ENCODE peak calls at places on chromosome 13, in five cellular contexts. One of them, this sample, is unnamed.

GRCh38 chr13:103282571-103283450 is 216.6 kb upstream of the SLC10A2 start:
- DNase-seq in lung microvascular endothelial cell: no peak
- DNase-seq in activated CD8-positive, alpha-beta memory T cell treated with anti-CD3 and anti-CD28 coated beads for 1 hour: no peak
- DNase-seq in AG09319: no peak
- DNase-seq in NCI-H226: peak
- DNase-seq in this sample: no peak

GRCh38 chr13:61029064-61029463 is 386.6 kb downstream of the PCDH20 start:
- DNase-seq in lung microvascular endothelial cell: no peak
- DNase-seq in activated CD8-positive, alpha-beta memory T cell treated with anti-CD3 and anti-CD28 coated beads for 1 hour: no peak
- DNase-seq in AG09319: no peak
- DNase-seq in NCI-H226: no peak
- DNase-seq in this sample: no peak

GRCh38 chr13:27918041-27918917 is 1.5 kb upstream of the PDX1 start:
- DNase-seq in lung microvascular endothelial cell: no peak
- DNase-seq in activated CD8-positive, alpha-beta memory T cell treated with anti-CD3 and anti-CD28 coated beads for 1 hour: no peak
- DNase-seq in AG09319: no peak
- DNase-seq in NCI-H226: no peak
- DNase-seq in this sample: no peak

GRCh38 chr13:20274466-20274865 is 42.3 kb upstream of the GJB6 start:
- DNase-seq in lung microvascular endothelial cell: no peak
- DNase-seq in activated CD8-positive, alpha-beta memory T cell treated with anti-CD3 and anti-CD28 coated beads for 1 hour: no peak
- DNase-seq in AG09319: no peak
- DNase-seq in NCI-H226: no peak
- DNase-seq in this sample: no peak

GRCh38 chr13:40283666-40284065 is 382.8 kb downstream of the FOXO1 start:
- DNase-seq in lung microvascular endothelial cell: no peak
- DNase-seq in activated CD8-positive, alpha-beta memory T cell treated with anti-CD3 and anti-CD28 coated beads for 1 hour: no peak
- DNase-seq in AG09319: no peak
- DNase-seq in NCI-H226: peak
- DNase-seq in this sample: no peak

GRCh38 chr13:50130686-50131051 is 115.4 kb downstream of the KCNRG start:
- DNase-seq in lung microvascular endothelial cell: peak
- DNase-seq in activated CD8-positive, alpha-beta memory T cell treated with anti-CD3 and anti-CD28 coated beads for 1 hour: no peak
- DNase-seq in AG09319: no peak
- DNase-seq in NCI-H226: no peak
- DNase-seq in this sample: peak

GRCh38 chr13:98406475-98406874 is 170.4 kb downstream of the STK24 start:
- DNase-seq in lung microvascular endothelial cell: no peak
- DNase-seq in activated CD8-positive, alpha-beta memory T cell treated with anti-CD3 and anti-CD28 coated beads for 1 hour: no peak
- DNase-seq in AG09319: no peak
- DNase-seq in NCI-H226: no peak
- DNase-seq in this sample: no peak

GRCh38 chr13:59906413-59907027 is 257.2 kb downstream of the DIAPH3 start:
- DNase-seq in lung microvascular endothelial cell: peak
- DNase-seq in activated CD8-positive, alpha-beta memory T cell treated with anti-CD3 and anti-CD28 coated beads for 1 hour: no peak
- DNase-seq in AG09319: no peak
- DNase-seq in NCI-H226: no peak
- DNase-seq in this sample: no peak

GRCh38 chr13:79190932-79191331 is 215.1 kb downstream of the RBM26 start:
- DNase-seq in lung microvascular endothelial cell: no peak
- DNase-seq in activated CD8-positive, alpha-beta memory T cell treated with anti-CD3 and anti-CD28 coated beads for 1 hour: no peak
- DNase-seq in AG09319: no peak
- DNase-seq in NCI-H226: no peak
- DNase-seq in this sample: no peak

GRCh38 chr13:20828540-20829364 is 55.0 kb upstream of the EEF1AKMT1 start:
- DNase-seq in lung microvascular endothelial cell: peak
- DNase-seq in activated CD8-positive, alpha-beta memory T cell treated with anti-CD3 and anti-CD28 coated beads for 1 hour: no peak
- DNase-seq in AG09319: peak
- DNase-seq in NCI-H226: peak
- DNase-seq in this sample: no peak

GRCh38 chr13:49311816-49312215 is 64.1 kb downstream of the CDADC1 start:
- DNase-seq in lung microvascular endothelial cell: no peak
- DNase-seq in activated CD8-positive, alpha-beta memory T cell treated with anti-CD3 and anti-CD28 coated beads for 1 hour: no peak
- DNase-seq in AG09319: no peak
- DNase-seq in NCI-H226: no peak
- DNase-seq in this sample: no peak

GRCh38 chr13:28744091-28744536 is 25.3 kb upstream of the SLC46A3 start:
- DNase-seq in lung microvascular endothelial cell: peak
- DNase-seq in activated CD8-positive, alpha-beta memory T cell treated with anti-CD3 and anti-CD28 coated beads for 1 hour: no peak
- DNase-seq in AG09319: no peak
- DNase-seq in NCI-H226: no peak
- DNase-seq in this sample: no peak

GRCh38 chr13:61777902-61778301 is 362.3 kb upstream of the PCDH20 start:
- DNase-seq in lung microvascular endothelial cell: no peak
- DNase-seq in activated CD8-positive, alpha-beta memory T cell treated with anti-CD3 and anti-CD28 coated beads for 1 hour: no peak
- DNase-seq in AG09319: no peak
- DNase-seq in NCI-H226: no peak
- DNase-seq in this sample: no peak

GRCh38 chr13:50596776-50597203 is 246.7 kb downstream of the DLEU7 start:
- DNase-seq in lung microvascular endothelial cell: no peak
- DNase-seq in activated CD8-positive, alpha-beta memory T cell treated with anti-CD3 and anti-CD28 coated beads for 1 hour: no peak
- DNase-seq in AG09319: no peak
- DNase-seq in NCI-H226: no peak
- DNase-seq in this sample: no peak

GRCh38 chr13:43232144-43232840 is 208.9 kb downstream of the DNAJC15 start:
- DNase-seq in lung microvascular endothelial cell: no peak
- DNase-seq in activated CD8-positive, alpha-beta memory T cell treated with anti-CD3 and anti-CD28 coated beads for 1 hour: no peak
- DNase-seq in AG09319: no peak
- DNase-seq in NCI-H226: no peak
- DNase-seq in this sample: no peak

GRCh38 chr13:46168341-46168740 is 13.6 kb downstream of the LCP1 start:
- DNase-seq in lung microvascular endothelial cell: no peak
- DNase-seq in activated CD8-positive, alpha-beta memory T cell treated with anti-CD3 and anti-CD28 coated beads for 1 hour: no peak
- DNase-seq in AG09319: no peak
- DNase-seq in NCI-H226: no peak
- DNase-seq in this sample: peak

GRCh38 chr13:77863037-77863630 is 55.5 kb downstream of the EDNRB start:
- DNase-seq in lung microvascular endothelial cell: peak
- DNase-seq in activated CD8-positive, alpha-beta memory T cell treated with anti-CD3 and anti-CD28 coated beads for 1 hour: no peak
- DNase-seq in AG09319: no peak
- DNase-seq in NCI-H226: no peak
- DNase-seq in this sample: no peak

GRCh38 chr13:63124863-63125262 is 1709.2 kb upstream of the PCDH20 start:
- DNase-seq in lung microvascular endothelial cell: peak
- DNase-seq in activated CD8-positive, alpha-beta memory T cell treated with anti-CD3 and anti-CD28 coated beads for 1 hour: no peak
- DNase-seq in AG09319: no peak
- DNase-seq in NCI-H226: no peak
- DNase-seq in this sample: no peak

GRCh38 chr13:47463726-47464125 is 537.3 kb downstream of the SUCLA2 start:
- DNase-seq in lung microvascular endothelial cell: no peak
- DNase-seq in activated CD8-positive, alpha-beta memory T cell treated with anti-CD3 and anti-CD28 coated beads for 1 hour: no peak
- DNase-seq in AG09319: no peak
- DNase-seq in NCI-H226: no peak
- DNase-seq in this sample: no peak

GRCh38 chr13:33633701-33634525 is 184.0 kb upstream of the RFC3 start:
- DNase-seq in lung microvascular endothelial cell: no peak
- DNase-seq in activated CD8-positive, alpha-beta memory T cell treated with anti-CD3 and anti-CD28 coated beads for 1 hour: no peak
- DNase-seq in AG09319: no peak
- DNase-seq in NCI-H226: peak
- DNase-seq in this sample: no peak

GRCh38 chr13:43686557-43686956 is 100.2 kb downstream of the ENOX1 start:
- DNase-seq in lung microvascular endothelial cell: peak
- DNase-seq in activated CD8-positive, alpha-beta memory T cell treated with anti-CD3 and anti-CD28 coated beads for 1 hour: no peak
- DNase-seq in AG09319: peak
- DNase-seq in NCI-H226: peak
- DNase-seq in this sample: no peak

GRCh38 chr13:80408270-80408669 is 67.3 kb upstream of the SPRY2 start:
- DNase-seq in lung microvascular endothelial cell: no peak
- DNase-seq in activated CD8-positive, alpha-beta memory T cell treated with anti-CD3 and anti-CD28 coated beads for 1 hour: no peak
- DNase-seq in AG09319: no peak
- DNase-seq in NCI-H226: no peak
- DNase-seq in this sample: no peak